ENCODE peak calls at places on chromosomes 4 and X, in six cellular contexts. O is HepG2, Z is K562, Q is upper lobe of left lung, M is ovary, R is tibial nerve. W is an unnamed sample.
A peak's percentile ranks its signal among the peaks of the same experiment; 100 is the strongest.

GRCh38 chrX:154059729-154060245 is 37.7 kb downstream of the MECP2 start:
- DNase-seq in O (no peak), Z (no peak), Q (no peak), M (no peak), R (no peak), W (no peak)

GRCh38 chr4:169724251-169724650 is 33.5 kb downstream of the HPF1 start:
- DNase-seq in O (no peak), Z (no peak), Q (no peak), M (no peak), R (no peak), W (no peak)

GRCh38 chrX:152895724-152896420 is 2.0 kb upstream of the ZNF185 start:
- DNase-seq in O (no peak), Z (no peak), Q (peak; percentile 50), M (no peak), R (no peak), W (no peak)

GRCh38 chr4:19486400-19486799 is 765.3 kb upstream of the SLIT2 start:
- DNase-seq in O (no peak), Z (no peak), Q (no peak), M (no peak), R (no peak), W (no peak)

GRCh38 chr4:172844556-172844955 is 324.1 kb upstream of the GALNT7 start:
- DNase-seq in O (no peak), Z (no peak), Q (no peak), M (no peak), R (no peak), W (no peak)

GRCh38 chr4:162683659-162684370 is 482.9 kb downstream of the NAF1 start:
- DNase-seq in O (peak; percentile 77), Z (no peak), Q (no peak), M (no peak), R (no peak), W (no peak)

GRCh38 chrX:15750611-15751159 is 12.6 kb downstream of the CA5B start:
- DNase-seq in O (no peak), Z (no peak), Q (no peak), M (no peak), R (no peak), W (no peak)

GRCh38 chr4:91436556-91436955 is 867.2 kb upstream of the GRID2 start:
- DNase-seq in O (no peak), Z (no peak), Q (no peak), M (no peak), R (no peak), W (no peak)

GRCh38 chr4:90727938-90728337 is 600.7 kb downstream of the CCSER1 start:
- DNase-seq in O (no peak), Z (no peak), Q (no peak), M (no peak), R (no peak), W (no peak)

GRCh38 chrX:33379839-33380238 is 168.5 kb upstream of the DMD start:
- DNase-seq in O (no peak), Z (no peak), Q (no peak), M (no peak), R (no peak), W (no peak)

GRCh38 chr4:1043658-1044468 is 32.4 kb downstream of the FGFRL1 start:
- DNase-seq in O (peak; percentile 84), Z (peak; percentile 94), Q (peak; percentile 89), M (peak; percentile 84), R (peak; percentile 82), W (peak; percentile 95)

GRCh38 chr4:40693946-40694345 is 55.8 kb upstream of the NSUN7 start:
- DNase-seq in O (no peak), Z (no peak), Q (no peak), M (no peak), R (no peak), W (no peak)

GRCh38 chrX:142680038-142680437 is 345.7 kb upstream of the SPANXN4 start:
- DNase-seq in O (no peak), Z (no peak), Q (no peak), M (no peak), R (no peak), W (no peak)

GRCh38 chrX:87900320-87900908 is 382.8 kb downstream of the KLHL4 start:
- DNase-seq in O (no peak), Z (no peak), Q (no peak), M (no peak), R (no peak), W (no peak)

GRCh38 chr4:102616661-102617060 is 115.5 kb downstream of the NFKB1 start:
- DNase-seq in O (no peak), Z (no peak), Q (no peak), M (no peak), R (no peak), W (no peak)

GRCh38 chr4:174865418-174865985 is 36.5 kb upstream of the GLRA3 start:
- DNase-seq in O (no peak), Z (no peak), Q (no peak), M (no peak), R (no peak), W (no peak)

DNA sequence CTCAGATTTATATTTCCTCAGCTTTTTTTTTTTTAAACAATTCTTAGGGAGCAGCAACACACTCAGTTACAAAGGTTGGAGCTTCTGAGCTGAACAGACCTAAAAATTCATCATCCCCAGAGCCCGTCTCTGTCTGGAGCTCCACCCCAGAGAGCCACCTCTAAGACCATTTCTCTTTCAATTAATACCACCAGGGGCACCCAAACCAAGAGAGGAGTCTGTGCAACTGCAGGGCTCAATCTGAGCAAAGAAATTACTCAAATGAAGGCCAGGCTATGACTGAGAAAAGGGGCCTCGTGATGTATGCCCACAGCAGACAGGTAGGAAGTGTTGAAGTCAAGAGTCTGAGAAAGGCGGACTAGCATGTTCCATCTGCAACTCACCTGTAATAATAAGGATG is 95.5 kb downstream of the C4orf51 start:
- DNase-seq in O (no peak), Z (no peak), Q (no peak), M (no peak), R (no peak), W (no peak)
- H3K36me3 ChIP-seq in O (peaks cover 34% of the 10 kb centered on the region), Z (no peaks in the 10 kb centered on the region), Q (peaks cover 9% of the 10 kb centered on the region), M (no peaks in the 10 kb centered on the region), R (peaks cover 23% of the 10 kb centered on the region), W (peaks cover 5% of the 10 kb centered on the region)

DNA sequence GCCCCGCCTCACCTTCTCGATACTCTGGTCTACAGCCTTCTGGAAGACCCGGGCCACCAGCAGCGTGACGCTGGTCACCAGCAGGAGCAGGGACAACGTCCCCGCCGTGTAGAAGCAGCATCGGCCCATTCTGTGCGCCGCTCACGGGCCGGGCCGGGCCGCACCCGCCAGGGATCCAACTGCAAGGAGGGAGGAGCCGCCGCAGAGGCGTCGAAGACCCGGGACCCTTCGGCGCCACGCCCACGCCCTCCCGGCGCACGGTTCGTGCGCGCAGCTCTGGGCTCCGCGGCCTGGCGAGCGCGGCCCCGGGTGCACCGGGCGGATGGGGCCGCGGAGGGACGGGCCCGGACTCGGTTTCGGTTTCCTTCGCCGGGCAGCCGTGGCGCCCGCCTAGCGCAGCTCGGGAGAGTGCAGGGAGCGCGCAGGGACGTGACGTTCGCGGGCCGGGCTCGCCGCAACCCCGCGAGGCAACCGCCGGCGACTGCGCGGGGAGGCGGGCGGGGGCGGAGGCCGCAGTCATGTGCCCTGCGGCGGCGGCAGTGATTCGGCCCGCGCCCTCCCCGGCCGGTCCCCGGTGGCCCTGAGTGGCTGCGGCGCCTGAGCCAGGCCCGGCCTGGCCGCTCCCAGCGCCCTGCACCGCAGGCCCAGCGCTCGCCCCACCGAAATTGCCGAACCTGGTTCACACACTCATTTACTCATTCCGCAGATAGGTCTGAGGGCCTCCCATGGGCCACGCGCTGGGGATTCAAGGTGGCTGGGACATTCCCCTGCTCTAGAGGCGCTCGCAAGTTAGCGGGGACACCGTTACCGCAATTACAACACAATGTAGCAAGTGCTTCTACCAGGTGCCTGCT is at the start of gene SCARB2:
- DNase-seq in O (peak; percentile 61), Z (peak; percentile 86), Q (peak; percentile 91), M (peak; percentile 91), R (peak; percentile 76), W (peak; percentile 91)
- TF ChIP-seq POLR2A in O (no peak), Z (peak; percentile 64), Q (peak; percentile 69), M (peak; percentile 93), R (peak; percentile 85), W (no peak)

GRCh38 chrX:30572004-30572403 is 5.6 kb downstream of the TASL start:
- DNase-seq in O (peak; percentile 18), Z (no peak), Q (no peak), M (no peak), R (no peak), W (no peak)
- TF ChIP-seq EP300 in O (no peak), Z (no peak), Q (no peak), M (no peak), R (no peak), W (no peak)

DNA sequence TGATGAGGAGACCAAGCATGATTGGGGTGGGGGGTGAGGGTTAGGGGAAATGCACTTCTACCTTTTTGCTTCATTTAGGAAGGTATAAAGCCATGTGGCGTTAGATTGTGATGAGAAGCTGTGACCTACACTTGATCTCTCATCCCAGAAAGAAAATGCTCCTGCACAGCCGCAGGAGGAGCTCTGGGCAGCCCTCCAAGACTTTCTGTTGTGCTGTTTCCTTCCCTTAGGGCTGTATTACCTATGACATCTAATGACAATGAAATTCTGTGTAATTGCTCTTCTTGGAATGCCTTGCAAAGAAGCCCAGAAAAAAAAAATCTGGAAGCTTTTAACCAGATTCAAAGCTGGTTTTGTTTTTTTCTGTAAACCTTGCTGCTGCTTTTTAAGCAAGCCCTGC is 13.4 kb downstream of the PRPS2 start:
- DNase-seq in O (no peak), Z (no peak), Q (no peak), M (no peak), R (no peak), W (no peak)
- H3K36me3 ChIP-seq in O (no peaks in the 10 kb centered on the region), Z (peaks cover 81% of the 10 kb centered on the region), Q (no peaks in the 10 kb centered on the region), M (no peaks in the 10 kb centered on the region), R (peaks cover 33% of the 10 kb centered on the region), W (peaks cover 12% of the 10 kb centered on the region)

GRCh38 chr4:82890913-82891727 is at the start of gene SEC31A:
- DNase-seq in O (peak; percentile 91), Z (peak; percentile 89), Q (peak; percentile 96), M (peak; percentile 97), R (peak; percentile 90), W (peak; percentile 97)
- TF ChIP-seq POLR2A in O (peak; percentile 94), Z (peak; percentile 94), Q (peak; percentile 95), M (peak; percentile 93), R (peak; percentile 86), W (peak; percentile 82)

GRCh38 chrX:38277136-38277535 is 50.2 kb downstream of the RPGR start:
- DNase-seq in O (no peak), Z (no peak), Q (no peak), M (no peak), R (no peak), W (no peak)

GRCh38 chrX:38273453-38273852 is 52.8 kb upstream of the SRPX start:
- DNase-seq in O (no peak), Z (no peak), Q (no peak), M (no peak), R (no peak), W (no peak)

GRCh38 chrX:38275615-38276014 is 51.7 kb downstream of the RPGR start:
- DNase-seq in O (peak; percentile 51), Z (no peak), Q (no peak), M (no peak), R (no peak), W (no peak)

GRCh38 chrX:38276089-38276488 is 51.2 kb downstream of the RPGR start:
- DNase-seq in O (no peak), Z (no peak), Q (no peak), M (no peak), R (no peak), W (no peak)

GRCh38 chrX:38271154-38271716 is 50.6 kb upstream of the SRPX start:
- DNase-seq in O (no peak), Z (no peak), Q (no peak), M (no peak), R (no peak), W (no peak)
- TF ChIP-seq EP300 in O (no peak), Z (no peak), Q (no peak), M (no peak), R (no peak), W (no peak)

W was measured in suprapubic skin.